ENCODE peak calls at places on chromosomes 16 and 17, in five cellular contexts. One of them, this sample, is unnamed.

GRCh38 chr16:61587526-61587925 is 448.7 kb downstream of the CDH8 start:
- DNase-seq in uterus: no peak
- DNase-seq in PC-9: no peak
- DNase-seq in stomach: no peak
- DNase-seq in psoas muscle: no peak
- DNase-seq in this sample: no peak

GRCh38 chr17:980406-981291 is 1.1 kb upstream of the NXN start:
- DNase-seq in PC-9: peak; percentile 73
- DNase-seq in stomach: peak; percentile 81
- DNase-seq in psoas muscle: peak; percentile 69
- DNase-seq in uterus: peak; percentile 77
- DNase-seq in this sample: peak; percentile 76

GRCh38 chr17:17439971-17440843 is 36.6 kb upstream of the MED9 start:
- DNase-seq in PC-9: no peak
- DNase-seq in uterus: no peak
- DNase-seq in psoas muscle: peak; percentile 51
- DNase-seq in stomach: peak; percentile 80
- DNase-seq in this sample: no peak

GRCh38 chr16:81823111-81823510 is 44.0 kb downstream of the PLCG2 start:
- DNase-seq in uterus: no peak
- DNase-seq in stomach: peak; percentile 39
- DNase-seq in psoas muscle: no peak
- DNase-seq in PC-9: no peak
- DNase-seq in this sample: no peak

GRCh38 chr17:43669971-43670644 is 8.4 kb upstream of the MEOX1 start:
- DNase-seq in psoas muscle: no peak
- DNase-seq in PC-9: peak; percentile 78
- DNase-seq in uterus: no peak
- DNase-seq in stomach: peak; percentile 32
- DNase-seq in this sample: no peak

GRCh38 chr16:606656-607307 is 16.9 kb downstream of the RAB40C start:
- DNase-seq in uterus: no peak
- DNase-seq in PC-9: no peak
- DNase-seq in psoas muscle: no peak
- DNase-seq in stomach: no peak
- DNase-seq in this sample: no peak

GRCh38 chr17:4482338-4483011 is 16.2 kb upstream of the SPNS2 start:
- DNase-seq in uterus: no peak
- DNase-seq in stomach: peak; percentile 49
- DNase-seq in PC-9: peak; percentile 57
- DNase-seq in psoas muscle: no peak
- DNase-seq in this sample: no peak

GRCh38 chr17:1783834-1784611 is 22.2 kb downstream of the SERPINF1 start:
- DNase-seq in uterus: peak; percentile 88
- DNase-seq in stomach: peak; percentile 63
- DNase-seq in PC-9: no peak
- DNase-seq in psoas muscle: peak; percentile 87
- DNase-seq in this sample: peak; percentile 96

GRCh38 chr17:9487406-9487805 is 88.2 kb downstream of the STX8 start:
- DNase-seq in uterus: no peak
- DNase-seq in stomach: no peak
- DNase-seq in PC-9: no peak
- DNase-seq in psoas muscle: no peak
- DNase-seq in this sample: no peak

GRCh38 chr17:40574292-40574691 is 9.0 kb upstream of the CCR7 start:
- DNase-seq in uterus: no peak
- DNase-seq in stomach: no peak
- DNase-seq in psoas muscle: no peak
- DNase-seq in PC-9: no peak
- DNase-seq in this sample: no peak

GRCh38 chr17:40580140-40580539 is 14.9 kb upstream of the CCR7 start:
- DNase-seq in PC-9: no peak
- DNase-seq in psoas muscle: no peak
- DNase-seq in stomach: no peak
- DNase-seq in uterus: no peak
- DNase-seq in this sample: no peak

GRCh38 chr17:40579471-40579870 is 14.2 kb upstream of the CCR7 start:
- DNase-seq in uterus: no peak
- DNase-seq in stomach: no peak
- DNase-seq in psoas muscle: no peak
- DNase-seq in PC-9: no peak
- DNase-seq in this sample: no peak

GRCh38 chr17:40576113-40576740 is 11.0 kb upstream of the CCR7 start:
- DNase-seq in PC-9: no peak
- DNase-seq in psoas muscle: no peak
- DNase-seq in stomach: no peak
- DNase-seq in uterus: no peak
- DNase-seq in this sample: no peak

GRCh38 chr17:40577611-40578065 is 12.4 kb upstream of the CCR7 start:
- DNase-seq in PC-9: no peak
- DNase-seq in psoas muscle: no peak
- DNase-seq in uterus: no peak
- DNase-seq in stomach: no peak
- DNase-seq in this sample: no peak
- TF ChIP-seq CTCF in PC-9: no peak
- TF ChIP-seq CTCF in psoas muscle: no peak
- TF ChIP-seq CTCF in uterus: no peak
- TF ChIP-seq CTCF in stomach: no peak
- TF ChIP-seq CTCF in this sample: no peak

GRCh38 chr17:50338645-50339044 is 7.3 kb upstream of the XYLT2 start:
- DNase-seq in PC-9: no peak
- DNase-seq in uterus: no peak
- DNase-seq in psoas muscle: no peak
- DNase-seq in stomach: no peak
- DNase-seq in this sample: no peak
- H3K9me3 ChIP-seq in PC-9: no peaks in the 10 kb centered on the region
- H3K9me3 ChIP-seq in uterus: no peaks in the 10 kb centered on the region
- H3K9me3 ChIP-seq in psoas muscle: peaks cover 5% of the 10 kb centered on the region
- H3K9me3 ChIP-seq in stomach: no peaks in the 10 kb centered on the region
- H3K9me3 ChIP-seq in this sample: peaks cover 5% of the 10 kb centered on the region

DNA sequence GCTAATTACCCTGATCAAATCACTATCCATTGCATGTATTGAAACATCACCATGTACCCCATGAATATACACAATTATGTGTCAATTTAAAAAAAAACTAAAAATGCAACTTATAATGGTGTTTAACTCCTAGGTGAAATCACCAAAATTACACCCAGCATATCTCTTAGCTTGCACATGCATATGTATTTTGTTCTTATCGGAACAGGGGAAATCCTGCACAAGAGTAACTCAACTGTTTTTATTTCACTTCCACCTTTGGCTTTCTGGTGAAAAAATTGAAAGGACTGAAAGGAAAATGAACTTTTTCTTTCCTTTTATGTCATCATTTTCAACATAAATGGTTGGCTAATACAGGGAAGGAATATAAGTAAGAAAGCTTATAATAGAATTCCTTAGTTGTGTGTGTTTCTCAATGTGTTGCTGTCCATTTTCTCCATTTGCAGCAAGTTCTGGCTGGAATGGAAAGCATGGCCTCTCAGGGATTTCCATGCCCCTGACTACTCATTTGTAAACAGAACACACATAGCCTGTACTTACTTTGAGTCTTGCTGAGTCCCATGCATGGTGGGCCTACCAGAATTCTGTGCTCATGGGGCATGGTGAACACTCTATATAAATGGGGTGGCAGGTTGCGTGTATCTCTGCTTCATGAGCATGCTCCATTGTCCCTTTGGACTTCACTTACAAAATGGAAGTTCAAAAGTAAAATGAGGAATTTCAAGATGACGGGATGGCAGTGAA is 462.0 kb downstream of the HS3ST3B1 start:
- DNase-seq in PC-9: no peak
- DNase-seq in stomach: no peak
- DNase-seq in uterus: no peak
- DNase-seq in psoas muscle: no peak
- DNase-seq in this sample: no peak
- TF ChIP-seq CTCF in PC-9: no peak
- TF ChIP-seq CTCF in stomach: no peak
- TF ChIP-seq CTCF in uterus: no peak
- TF ChIP-seq CTCF in psoas muscle: no peak
- TF ChIP-seq CTCF in this sample: no peak

DNA sequence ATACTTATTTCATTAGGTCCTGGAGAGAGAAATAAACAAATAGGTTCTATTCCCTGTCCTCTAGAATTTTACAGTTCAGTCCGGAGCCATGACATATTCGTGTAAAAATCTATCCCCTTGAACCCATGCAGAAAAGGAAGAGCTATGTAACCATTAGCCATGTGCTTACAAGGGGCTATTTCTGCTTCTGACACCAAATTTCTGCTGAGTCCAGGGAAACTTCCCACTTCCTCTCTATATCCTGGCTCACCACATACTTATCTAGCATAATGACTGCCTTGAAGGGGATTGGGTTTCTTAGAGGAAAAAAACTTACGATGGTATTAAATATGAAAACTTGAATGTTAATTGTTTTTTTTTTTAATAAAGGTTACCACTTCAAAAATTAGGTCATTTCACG is 44.2 kb downstream of the IRX6 start:
- DNase-seq in stomach: no peak
- DNase-seq in psoas muscle: no peak
- DNase-seq in uterus: no peak
- DNase-seq in PC-9: no peak
- DNase-seq in this sample: no peak
- H3K9me3 ChIP-seq in stomach: no peaks in the 10 kb centered on the region
- H3K9me3 ChIP-seq in psoas muscle: no peaks in the 10 kb centered on the region
- H3K9me3 ChIP-seq in uterus: no peaks in the 10 kb centered on the region
- H3K9me3 ChIP-seq in PC-9: no peaks in the 10 kb centered on the region
- H3K9me3 ChIP-seq in this sample: no peaks in the 10 kb centered on the region

GRCh38 chr16:23351360-23351759 is 49.3 kb downstream of the SCNN1B start:
- DNase-seq in stomach: no peak
- DNase-seq in PC-9: no peak
- DNase-seq in uterus: no peak
- DNase-seq in psoas muscle: no peak
- DNase-seq in this sample: no peak

GRCh38 chr16:23345237-23345636 is 43.1 kb downstream of the SCNN1B start:
- DNase-seq in stomach: no peak
- DNase-seq in uterus: no peak
- DNase-seq in psoas muscle: no peak
- DNase-seq in PC-9: no peak
- DNase-seq in this sample: no peak

GRCh38 chr16:23353440-23353839 is 51.3 kb downstream of the SCNN1B start:
- DNase-seq in uterus: no peak
- DNase-seq in PC-9: no peak
- DNase-seq in psoas muscle: no peak
- DNase-seq in stomach: no peak
- DNase-seq in this sample: no peak

GRCh38 chr16:23343643-23344612 is 41.8 kb downstream of the SCNN1B start:
- DNase-seq in uterus: no peak
- DNase-seq in stomach: no peak
- DNase-seq in PC-9: no peak
- DNase-seq in psoas muscle: no peak
- DNase-seq in this sample: no peak

DNA sequence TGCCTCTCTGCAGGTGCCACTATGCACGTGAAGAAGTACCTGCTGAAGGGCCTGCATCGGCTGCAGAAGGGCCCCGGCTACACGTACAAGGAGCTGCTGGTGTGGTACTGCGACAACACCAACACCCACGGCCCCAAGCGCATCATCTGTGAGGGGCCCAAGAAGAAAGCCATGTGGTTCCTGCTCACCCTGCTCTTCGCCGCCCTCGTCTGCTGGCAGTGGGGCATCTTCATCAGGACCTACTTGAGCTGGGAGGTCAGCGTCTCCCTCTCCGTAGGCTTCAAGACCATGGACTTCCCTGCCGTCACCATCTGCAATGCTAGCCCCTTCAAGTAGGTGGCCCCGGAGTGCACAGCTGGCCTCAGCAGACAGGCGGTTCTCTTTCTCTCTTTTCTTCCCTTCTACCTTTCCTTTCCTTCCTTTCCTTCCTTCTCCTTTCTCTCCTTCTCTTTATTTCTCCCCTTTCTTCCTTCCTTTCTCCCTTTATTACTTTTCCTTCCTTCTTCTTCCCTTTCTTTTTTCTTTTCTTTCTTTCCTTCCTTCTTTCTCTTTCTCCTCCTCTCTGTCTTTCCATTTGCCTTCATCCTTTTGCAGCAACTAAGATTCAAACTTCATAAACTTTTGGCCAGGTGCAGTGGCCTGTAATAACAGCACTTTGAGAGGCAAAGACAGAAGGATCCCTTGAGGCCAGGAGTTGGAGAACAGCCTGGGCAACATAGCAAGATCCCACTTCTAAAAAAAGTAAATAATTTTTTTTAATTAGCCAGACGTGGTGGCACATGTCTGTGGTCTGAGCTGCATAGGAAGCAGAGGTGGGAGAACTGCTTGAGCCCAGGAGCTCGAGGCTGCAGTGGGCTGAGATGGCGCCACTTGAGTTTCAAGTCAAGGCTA is 46.7 kb downstream of the SCNN1B start:
- DNase-seq in uterus: no peak
- DNase-seq in stomach: no peak
- DNase-seq in PC-9: no peak
- DNase-seq in psoas muscle: no peak
- DNase-seq in this sample: no peak
- TF ChIP-seq CTCF in uterus: no peak
- TF ChIP-seq CTCF in stomach: no peak
- TF ChIP-seq CTCF in PC-9: no peak
- TF ChIP-seq CTCF in psoas muscle: peak; percentile 11
- TF ChIP-seq CTCF in this sample: no peak

GRCh38 chr16:3212567-3212966 is 22.4 kb downstream of the ZNF200 start:
- DNase-seq in psoas muscle: no peak
- DNase-seq in stomach: no peak
- DNase-seq in uterus: no peak
- DNase-seq in PC-9: no peak
- DNase-seq in this sample: no peak

GRCh38 chr16:3215601-3216262 is 19.2 kb downstream of the ZNF200 start:
- DNase-seq in uterus: no peak
- DNase-seq in psoas muscle: no peak
- DNase-seq in stomach: no peak
- DNase-seq in PC-9: no peak
- DNase-seq in this sample: no peak

GRCh38 chr16:3214904-3215600 is 19.9 kb downstream of the ZNF200 start:
- DNase-seq in uterus: no peak
- DNase-seq in stomach: no peak
- DNase-seq in PC-9: no peak
- DNase-seq in psoas muscle: no peak
- DNase-seq in this sample: no peak

GRCh38 chr16:3212006-3212405 is 23.0 kb downstream of the ZNF200 start:
- DNase-seq in uterus: no peak
- DNase-seq in stomach: no peak
- DNase-seq in psoas muscle: no peak
- DNase-seq in PC-9: no peak
- DNase-seq in this sample: no peak

GRCh38 chr16:3216263-3216640 is 18.7 kb downstream of the ZNF200 start:
- DNase-seq in psoas muscle: no peak
- DNase-seq in PC-9: no peak
- DNase-seq in uterus: no peak
- DNase-seq in stomach: no peak
- DNase-seq in this sample: no peak
- H3K9me3 ChIP-seq in psoas muscle: peaks cover 25% of the 10 kb centered on the region
- H3K9me3 ChIP-seq in PC-9: peaks cover 6% of the 10 kb centered on the region
- H3K9me3 ChIP-seq in uterus: peaks cover 9% of the 10 kb centered on the region
- H3K9me3 ChIP-seq in stomach: peaks cover 8% of the 10 kb centered on the region
- H3K9me3 ChIP-seq in this sample: peaks cover 8% of the 10 kb centered on the region